ENCODE peak calls at places on chromosome 10, in four cellular contexts. One of them, this sample, is unnamed.

GRCh38 chr10:60083039-60083344 is 176.6 kb upstream of the CCDC6 start:
- DNase-seq in mesendoderm: no peak
- DNase-seq in H9: no peak
- DNase-seq in heart right ventricle: no peak
- DNase-seq in this sample: no peak

GRCh38 chr10:132493246-132493755 is 44.3 kb upstream of the INPP5A start:
- DNase-seq in heart right ventricle: no peak
- DNase-seq in H9: peak; percentile 20
- DNase-seq in mesendoderm: no peak
- DNase-seq in this sample: no peak

GRCh38 chr10:63627376-63627775 is 106.2 kb downstream of the REEP3 start:
- DNase-seq in mesendoderm: peak; percentile 25
- DNase-seq in H9: no peak
- DNase-seq in heart right ventricle: no peak
- DNase-seq in this sample: no peak

GRCh38 chr10:132636358-132636757 is 98.8 kb downstream of the INPP5A start:
- DNase-seq in mesendoderm: no peak
- DNase-seq in heart right ventricle: no peak
- DNase-seq in H9: no peak
- DNase-seq in this sample: no peak

GRCh38 chr10:43091846-43092245 is 15.0 kb downstream of the RET start:
- DNase-seq in H9: no peak
- DNase-seq in heart right ventricle: no peak
- DNase-seq in mesendoderm: no peak
- DNase-seq in this sample: no peak

GRCh38 chr10:110414563-110415309 is 83.0 kb upstream of the DUSP5 start:
- DNase-seq in H9: no peak
- DNase-seq in heart right ventricle: no peak
- DNase-seq in mesendoderm: no peak
- DNase-seq in this sample: no peak

GRCh38 chr10:104417629-104418292 is 64.1 kb downstream of the CFAP58 start:
- DNase-seq in heart right ventricle: no peak
- DNase-seq in mesendoderm: no peak
- DNase-seq in H9: no peak
- DNase-seq in this sample: no peak

GRCh38 chr10:133306097-133306476 is 2.6 kb downstream of the TUBGCP2 start:
- DNase-seq in H9: no peak
- DNase-seq in mesendoderm: peak; percentile 29
- DNase-seq in heart right ventricle: no peak
- DNase-seq in this sample: no peak

GRCh38 chr10:109898666-109899577 is 24.4 kb downstream of the XPNPEP1 start:
- DNase-seq in mesendoderm: no peak
- DNase-seq in heart right ventricle: peak; percentile 74
- DNase-seq in H9: no peak
- DNase-seq in this sample: peak; percentile 84

GRCh38 chr10:31753681-31754080 is 174.9 kb downstream of the ARHGAP12 start:
- DNase-seq in H9: no peak
- DNase-seq in heart right ventricle: no peak
- DNase-seq in mesendoderm: no peak
- DNase-seq in this sample: no peak
- H3K27ac ChIP-seq in H9: no peak overlapping the region
- H3K27ac ChIP-seq in heart right ventricle: no peak overlapping the region
- H3K27ac ChIP-seq in mesendoderm: no peak overlapping the region
- H3K27ac ChIP-seq in this sample: no peak overlapping the region

DNA sequence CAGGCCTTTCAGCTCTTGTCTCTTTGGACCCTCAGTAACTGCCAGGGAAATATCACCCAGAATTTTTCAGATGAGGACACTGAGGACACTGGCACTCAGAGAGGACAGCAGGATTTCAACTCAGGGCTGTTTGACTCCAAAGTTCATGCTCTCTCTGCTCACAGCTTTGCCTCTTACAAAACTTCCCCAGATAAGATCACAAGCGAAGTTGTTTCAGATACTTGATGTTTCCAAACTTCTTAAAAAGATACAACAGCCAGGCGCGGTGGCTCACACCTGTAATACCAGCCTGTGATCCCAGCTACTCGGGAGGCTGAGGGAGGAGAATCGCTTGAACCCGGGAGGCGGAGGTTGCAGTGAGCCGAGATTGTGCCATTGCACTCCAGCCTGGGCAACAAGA is 32.4 kb upstream of the ZRANB1 start:
- DNase-seq in heart right ventricle: no peak
- DNase-seq in mesendoderm: no peak
- DNase-seq in H9: no peak
- DNase-seq in this sample: no peak
- H3K4me1 ChIP-seq in heart right ventricle: peaks cover 13% of the 10 kb centered on the region
- H3K4me1 ChIP-seq in mesendoderm: no peaks in the 10 kb centered on the region
- H3K4me1 ChIP-seq in H9: no peaks in the 10 kb centered on the region
- H3K4me1 ChIP-seq in this sample: peaks cover 16% of the 10 kb centered on the region

GRCh38 chr10:61343781-61344180 is 109.4 kb downstream of the TMEM26 start:
- DNase-seq in H9: no peak
- DNase-seq in heart right ventricle: no peak
- DNase-seq in mesendoderm: no peak
- DNase-seq in this sample: no peak

GRCh38 chr10:61350794-61351193 is 102.4 kb downstream of the TMEM26 start:
- DNase-seq in mesendoderm: no peak
- DNase-seq in heart right ventricle: no peak
- DNase-seq in H9: no peak
- DNase-seq in this sample: no peak

GRCh38 chr10:61342817-61343572 is 110.2 kb downstream of the TMEM26 start:
- DNase-seq in H9: no peak
- DNase-seq in heart right ventricle: no peak
- DNase-seq in mesendoderm: no peak
- DNase-seq in this sample: no peak

GRCh38 chr10:61350068-61350467 is 103.1 kb downstream of the TMEM26 start:
- DNase-seq in H9: no peak
- DNase-seq in mesendoderm: no peak
- DNase-seq in heart right ventricle: no peak
- DNase-seq in this sample: no peak

GRCh38 chr10:61346946-61347345 is 106.2 kb downstream of the TMEM26 start:
- DNase-seq in H9: no peak
- DNase-seq in mesendoderm: no peak
- DNase-seq in heart right ventricle: no peak
- DNase-seq in this sample: no peak
- H3K27ac ChIP-seq in H9: no peak overlapping the region
- H3K27ac ChIP-seq in mesendoderm: no peak overlapping the region
- H3K27ac ChIP-seq in heart right ventricle: no peak overlapping the region
- H3K27ac ChIP-seq in this sample: no peak overlapping the region

DNA sequence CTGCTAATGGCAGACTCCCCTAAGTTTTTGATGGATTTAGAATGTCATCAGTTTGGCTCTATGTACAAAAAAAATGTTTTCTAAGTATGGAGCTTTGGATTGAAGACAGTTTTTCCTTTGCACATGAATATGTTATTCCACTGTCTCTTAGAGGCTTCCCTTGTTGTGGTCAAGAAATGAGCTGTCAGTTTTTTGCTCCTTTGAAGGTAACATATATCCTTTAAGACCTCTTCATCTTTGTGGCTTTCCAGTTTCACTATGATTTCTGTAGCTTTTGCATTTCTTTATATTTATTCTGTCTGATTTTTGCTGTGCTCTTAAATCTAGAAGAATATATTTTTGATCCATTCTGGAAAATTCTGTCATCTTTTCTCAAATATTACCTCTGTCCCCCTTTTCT is 15.8 kb upstream of the ODAD2 start:
- DNase-seq in heart right ventricle: no peak
- DNase-seq in mesendoderm: no peak
- DNase-seq in H9: no peak
- DNase-seq in this sample: no peak
- H3K4me1 ChIP-seq in heart right ventricle: no peaks in the 10 kb centered on the region
- H3K4me1 ChIP-seq in mesendoderm: no peaks in the 10 kb centered on the region
- H3K4me1 ChIP-seq in H9: no peaks in the 10 kb centered on the region
- H3K4me1 ChIP-seq in this sample: no peaks in the 10 kb centered on the region

DNA sequence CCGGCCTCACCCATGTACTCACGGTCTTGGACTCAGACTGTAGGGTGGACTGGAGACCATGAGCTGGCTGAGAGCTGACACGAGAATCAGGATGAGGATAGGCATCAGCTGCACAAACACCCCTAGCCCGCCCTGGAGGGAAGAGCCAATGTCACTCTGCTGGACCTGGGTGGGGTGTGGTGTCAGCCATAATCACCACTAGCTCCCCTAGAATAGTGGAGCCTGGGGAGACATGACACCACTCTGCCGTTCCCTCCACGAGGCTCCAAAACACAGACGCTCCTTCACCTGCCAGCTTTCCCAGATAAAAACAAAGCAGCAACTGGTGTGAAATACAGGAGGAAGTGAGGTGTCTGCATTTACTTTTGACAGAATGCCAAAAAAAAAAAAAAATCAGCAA is 16.5 kb downstream of the DNAJB12 start:
- DNase-seq in mesendoderm: no peak
- DNase-seq in H9: no peak
- DNase-seq in heart right ventricle: no peak
- DNase-seq in this sample: no peak
- H3K27ac ChIP-seq in mesendoderm: no peak overlapping the region
- H3K27ac ChIP-seq in H9: no peak overlapping the region
- H3K27ac ChIP-seq in heart right ventricle: no peak overlapping the region
- H3K27ac ChIP-seq in this sample: no peak overlapping the region

GRCh38 chr10:93468532-93469213 is 13.5 kb downstream of the MYOF start:
- DNase-seq in H9: no peak
- DNase-seq in heart right ventricle: no peak
- DNase-seq in mesendoderm: peak; percentile 75
- DNase-seq in this sample: no peak
- H3K4me1 ChIP-seq in H9: no peaks in the 10 kb centered on the region
- H3K4me1 ChIP-seq in heart right ventricle: peaks cover 82% of the 10 kb centered on the region
- H3K4me1 ChIP-seq in mesendoderm: no peaks in the 10 kb centered on the region
- H3K4me1 ChIP-seq in this sample: peaks cover 89% of the 10 kb centered on the region

DNA sequence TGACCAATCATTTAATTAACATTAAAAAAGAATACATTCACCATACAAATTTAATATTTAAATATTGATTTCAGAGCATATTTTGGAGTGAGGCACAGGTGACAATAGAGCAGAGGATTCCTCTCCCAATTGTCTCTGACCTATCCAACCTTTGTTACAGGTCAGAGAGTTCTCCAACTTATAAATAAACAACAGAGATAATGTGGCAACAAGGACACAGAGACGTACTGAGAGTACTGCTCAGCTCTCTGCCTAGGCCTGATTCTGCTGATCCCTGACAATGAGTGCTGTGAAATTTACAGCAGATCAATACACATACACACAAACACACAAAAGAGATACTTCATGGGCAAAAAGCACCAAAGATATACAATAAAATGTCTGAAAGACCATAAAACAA is 18.3 kb upstream of the AGAP5 start:
- DNase-seq in heart right ventricle: no peak
- DNase-seq in H9: no peak
- DNase-seq in mesendoderm: no peak
- DNase-seq in this sample: no peak
- H3K27ac ChIP-seq in heart right ventricle: peak overlapping the region; percentile 57
- H3K27ac ChIP-seq in H9: no peak overlapping the region
- H3K27ac ChIP-seq in mesendoderm: no peak overlapping the region
- H3K27ac ChIP-seq in this sample: no peak overlapping the region

GRCh38 chr10:121540773-121541395 is 57.4 kb downstream of the FGFR2 start:
- DNase-seq in heart right ventricle: no peak
- DNase-seq in H9: no peak
- DNase-seq in mesendoderm: no peak
- DNase-seq in this sample: no peak
- H3K4me1 ChIP-seq in heart right ventricle: no peaks in the 10 kb centered on the region
- H3K4me1 ChIP-seq in H9: peaks cover 28% of the 10 kb centered on the region
- H3K4me1 ChIP-seq in mesendoderm: peaks cover 5% of the 10 kb centered on the region
- H3K4me1 ChIP-seq in this sample: peaks cover 40% of the 10 kb centered on the region

GRCh38 chr10:51766423-51767145 is 67.2 kb upstream of the CSTF2T start:
- DNase-seq in mesendoderm: no peak
- DNase-seq in heart right ventricle: no peak
- DNase-seq in H9: no peak
- DNase-seq in this sample: no peak
- H3K27ac ChIP-seq in mesendoderm: no peak overlapping the region
- H3K27ac ChIP-seq in heart right ventricle: no peak overlapping the region
- H3K27ac ChIP-seq in H9: no peak overlapping the region
- H3K27ac ChIP-seq in this sample: no peak overlapping the region

DNA sequence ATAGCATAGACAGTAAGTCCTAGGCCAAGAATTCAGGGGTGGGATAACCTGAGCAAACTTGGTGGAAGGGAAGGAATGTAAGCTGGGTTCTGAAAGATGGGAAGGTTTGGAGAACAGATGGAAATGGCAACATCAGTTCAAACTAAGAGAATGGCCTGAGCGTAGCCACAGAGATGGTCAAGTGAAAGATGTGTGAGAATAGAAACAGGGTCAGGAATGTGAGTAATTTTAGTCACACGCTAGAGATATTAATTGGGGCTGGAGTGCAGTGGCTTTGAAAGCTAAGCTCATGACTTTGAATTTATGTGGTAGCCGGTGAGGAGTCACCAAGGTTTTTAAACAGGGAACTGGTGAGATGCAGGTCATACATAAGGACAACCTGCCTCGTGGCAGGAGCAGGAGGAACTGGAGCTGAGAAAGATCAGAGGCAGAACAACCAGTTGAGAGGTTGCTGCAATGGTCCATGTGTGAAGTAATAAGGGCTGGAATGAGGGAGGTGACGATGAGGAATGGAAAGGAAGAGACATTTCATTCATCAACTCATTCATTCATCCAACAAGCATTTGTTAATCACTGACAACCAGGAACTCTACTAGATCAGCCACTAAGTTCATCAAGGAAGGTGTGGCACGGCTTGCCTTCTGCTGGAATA is 12.9 kb upstream of the SORBS1 start:
- DNase-seq in mesendoderm: no peak
- DNase-seq in H9: no peak
- DNase-seq in heart right ventricle: no peak
- DNase-seq in this sample: no peak
- H3K4me1 ChIP-seq in mesendoderm: no peaks in the 10 kb centered on the region
- H3K4me1 ChIP-seq in H9: no peaks in the 10 kb centered on the region
- H3K4me1 ChIP-seq in heart right ventricle: peaks cover 33% of the 10 kb centered on the region
- H3K4me1 ChIP-seq in this sample: peaks cover 4% of the 10 kb centered on the region

This sample was measured in esophagus muscularis mucosa.